ENCODE peak calls at places on chromosomes 13 and 19, in eight cellular contexts. One of them, this sample, is unnamed.

GRCh38 chr13:74210693-74211393 is 76.6 kb upstream of the KLF12 start:
- DNase-seq in NCI-H2107: no peak
- DNase-seq in AG04449: peak; percentile 99
- DNase-seq in NCI-H1105 treated with DMSO at 0.1 percent for 48 hours: peak; percentile 66
- DNase-seq in HCT116: no peak
- DNase-seq in C1 segment of cervical spinal cord: no peak
- DNase-seq in BJ: peak; percentile 77
- DNase-seq in cortex of kidney: no peak
- DNase-seq in this sample: peak; percentile 78

GRCh38 chr19:575527-576506 is 3.4 kb downstream of the BSG start:
- DNase-seq in NCI-H2107: no peak
- DNase-seq in AG04449: no peak
- DNase-seq in NCI-H1105 treated with DMSO at 0.1 percent for 48 hours: no peak
- DNase-seq in HCT116: no peak
- DNase-seq in C1 segment of cervical spinal cord: peak; percentile 45
- DNase-seq in BJ: no peak
- DNase-seq in cortex of kidney: no peak
- DNase-seq in this sample: no peak

GRCh38 chr13:23996456-23996855 is 99.2 kb upstream of the C1QTNF9B start:
- DNase-seq in NCI-H2107: no peak
- DNase-seq in AG04449: no peak
- DNase-seq in NCI-H1105 treated with DMSO at 0.1 percent for 48 hours: no peak
- DNase-seq in HCT116: no peak
- DNase-seq in C1 segment of cervical spinal cord: no peak
- DNase-seq in BJ: no peak
- DNase-seq in cortex of kidney: no peak
- DNase-seq in this sample: no peak

GRCh38 chr19:18098891-18099622 is 1.5 kb downstream of the MAST3 start:
- DNase-seq in NCI-H2107: no peak
- DNase-seq in AG04449: no peak
- DNase-seq in NCI-H1105 treated with DMSO at 0.1 percent for 48 hours: no peak
- DNase-seq in HCT116: no peak
- DNase-seq in C1 segment of cervical spinal cord: no peak
- DNase-seq in BJ: no peak
- DNase-seq in cortex of kidney: no peak
- DNase-seq in this sample: no peak

GRCh38 chr19:4057913-4058695 is 8.6 kb downstream of the ZBTB7A start:
- DNase-seq in NCI-H2107: no peak
- DNase-seq in AG04449: no peak
- DNase-seq in NCI-H1105 treated with DMSO at 0.1 percent for 48 hours: no peak
- DNase-seq in HCT116: peak; percentile 42
- DNase-seq in C1 segment of cervical spinal cord: no peak
- DNase-seq in BJ: peak; percentile 47
- DNase-seq in cortex of kidney: no peak
- DNase-seq in this sample: no peak

GRCh38 chr19:23509686-23510450 is 114.6 kb upstream of the ZNF91 start:
- DNase-seq in NCI-H2107: no peak
- DNase-seq in AG04449: no peak
- DNase-seq in NCI-H1105 treated with DMSO at 0.1 percent for 48 hours: no peak
- DNase-seq in HCT116: no peak
- DNase-seq in C1 segment of cervical spinal cord: no peak
- DNase-seq in BJ: no peak
- DNase-seq in cortex of kidney: no peak
- DNase-seq in this sample: no peak

GRCh38 chr19:6822311-6822670 is 49.8 kb downstream of the VAV1 start:
- DNase-seq in NCI-H2107: no peak
- DNase-seq in AG04449: no peak
- DNase-seq in NCI-H1105 treated with DMSO at 0.1 percent for 48 hours: peak; percentile 67
- DNase-seq in HCT116: no peak
- DNase-seq in C1 segment of cervical spinal cord: no peak
- DNase-seq in BJ: no peak
- DNase-seq in cortex of kidney: no peak
- DNase-seq in this sample: peak; percentile 44

GRCh38 chr19:33687761-33688656 is 66.3 kb downstream of the CHST8 start:
- DNase-seq in NCI-H2107: no peak
- DNase-seq in AG04449: no peak
- DNase-seq in NCI-H1105 treated with DMSO at 0.1 percent for 48 hours: no peak
- DNase-seq in HCT116: no peak
- DNase-seq in C1 segment of cervical spinal cord: no peak
- DNase-seq in BJ: no peak
- DNase-seq in cortex of kidney: no peak
- DNase-seq in this sample: no peak

GRCh38 chr19:5934002-5934401 is 19.9 kb downstream of the CAPS start:
- DNase-seq in NCI-H2107: no peak
- DNase-seq in AG04449: no peak
- DNase-seq in NCI-H1105 treated with DMSO at 0.1 percent for 48 hours: no peak
- DNase-seq in HCT116: no peak
- DNase-seq in C1 segment of cervical spinal cord: no peak
- DNase-seq in BJ: no peak
- DNase-seq in cortex of kidney: no peak
- DNase-seq in this sample: no peak

GRCh38 chr19:39053276-39054090 is 21.1 kb upstream of the FBXO27 start:
- DNase-seq in NCI-H2107: no peak
- DNase-seq in AG04449: no peak
- DNase-seq in NCI-H1105 treated with DMSO at 0.1 percent for 48 hours: no peak
- DNase-seq in HCT116: no peak
- DNase-seq in C1 segment of cervical spinal cord: no peak
- DNase-seq in BJ: no peak
- DNase-seq in cortex of kidney: no peak
- DNase-seq in this sample: no peak

GRCh38 chr13:49893591-49893990 is 42.5 kb downstream of the SPRYD7 start:
- DNase-seq in NCI-H2107: no peak
- DNase-seq in AG04449: no peak
- DNase-seq in NCI-H1105 treated with DMSO at 0.1 percent for 48 hours: no peak
- DNase-seq in HCT116: no peak
- DNase-seq in C1 segment of cervical spinal cord: no peak
- DNase-seq in BJ: no peak
- DNase-seq in cortex of kidney: no peak
- DNase-seq in this sample: no peak

GRCh38 chr19:12293771-12294307 is 844 bp downstream of the ZNF44 start:
- DNase-seq in NCI-H2107: no peak
- DNase-seq in AG04449: no peak
- DNase-seq in NCI-H1105 treated with DMSO at 0.1 percent for 48 hours: peak; percentile 25
- DNase-seq in HCT116: peak; percentile 52
- DNase-seq in C1 segment of cervical spinal cord: peak; percentile 35
- DNase-seq in BJ: no peak
- DNase-seq in cortex of kidney: peak; percentile 64
- DNase-seq in this sample: peak; percentile 0

GRCh38 chr13:25046985-25047660 is 48.8 kb upstream of the PABPC3 start:
- DNase-seq in NCI-H2107: no peak
- DNase-seq in AG04449: no peak
- DNase-seq in NCI-H1105 treated with DMSO at 0.1 percent for 48 hours: peak; percentile 17
- DNase-seq in HCT116: no peak
- DNase-seq in C1 segment of cervical spinal cord: peak; percentile 10
- DNase-seq in BJ: no peak
- DNase-seq in cortex of kidney: no peak
- DNase-seq in this sample: peak; percentile 23

GRCh38 chr13:30224732-30225131 is 82.6 kb downstream of the KATNAL1 start:
- DNase-seq in NCI-H2107: no peak
- DNase-seq in AG04449: no peak
- DNase-seq in NCI-H1105 treated with DMSO at 0.1 percent for 48 hours: no peak
- DNase-seq in HCT116: peak; percentile 54
- DNase-seq in C1 segment of cervical spinal cord: no peak
- DNase-seq in BJ: no peak
- DNase-seq in cortex of kidney: no peak
- DNase-seq in this sample: no peak

GRCh38 chr19:49766938-49767315 is at the start of gene AP2A1:
- DNase-seq in NCI-H2107: no peak
- DNase-seq in AG04449: no peak
- DNase-seq in NCI-H1105 treated with DMSO at 0.1 percent for 48 hours: no peak
- DNase-seq in HCT116: no peak
- DNase-seq in C1 segment of cervical spinal cord: no peak
- DNase-seq in BJ: no peak
- DNase-seq in cortex of kidney: no peak
- DNase-seq in this sample: peak; percentile 31

GRCh38 chr13:98524793-98525192 is 52.1 kb downstream of the STK24 start:
- DNase-seq in NCI-H2107: no peak
- DNase-seq in AG04449: no peak
- DNase-seq in NCI-H1105 treated with DMSO at 0.1 percent for 48 hours: no peak
- DNase-seq in HCT116: no peak
- DNase-seq in C1 segment of cervical spinal cord: no peak
- DNase-seq in BJ: no peak
- DNase-seq in cortex of kidney: no peak
- DNase-seq in this sample: no peak

GRCh38 chr19:37997911-37998344 is 90.9 kb downstream of the SIPA1L3 start:
- DNase-seq in NCI-H2107: no peak
- DNase-seq in AG04449: peak; percentile 78
- DNase-seq in NCI-H1105 treated with DMSO at 0.1 percent for 48 hours: no peak
- DNase-seq in HCT116: peak; percentile 91
- DNase-seq in C1 segment of cervical spinal cord: no peak
- DNase-seq in BJ: peak; percentile 88
- DNase-seq in cortex of kidney: no peak
- DNase-seq in this sample: no peak

GRCh38 chr13:75079226-75079625 is 402.7 kb downstream of the TBC1D4 start:
- DNase-seq in NCI-H2107: no peak
- DNase-seq in AG04449: no peak
- DNase-seq in NCI-H1105 treated with DMSO at 0.1 percent for 48 hours: no peak
- DNase-seq in HCT116: no peak
- DNase-seq in C1 segment of cervical spinal cord: no peak
- DNase-seq in BJ: no peak
- DNase-seq in cortex of kidney: no peak
- DNase-seq in this sample: no peak

GRCh38 chr19:2625434-2625833 is 77.1 kb downstream of the GNG7 start:
- DNase-seq in NCI-H2107: no peak
- DNase-seq in AG04449: no peak
- DNase-seq in NCI-H1105 treated with DMSO at 0.1 percent for 48 hours: no peak
- DNase-seq in HCT116: no peak
- DNase-seq in C1 segment of cervical spinal cord: no peak
- DNase-seq in BJ: no peak
- DNase-seq in cortex of kidney: no peak
- DNase-seq in this sample: no peak

GRCh38 chr13:98992355-98992754 is 14.5 kb upstream of the DOCK9 start:
- DNase-seq in NCI-H2107: no peak
- DNase-seq in AG04449: no peak
- DNase-seq in NCI-H1105 treated with DMSO at 0.1 percent for 48 hours: no peak
- DNase-seq in HCT116: no peak
- DNase-seq in C1 segment of cervical spinal cord: no peak
- DNase-seq in BJ: no peak
- DNase-seq in cortex of kidney: no peak
- DNase-seq in this sample: no peak

GRCh38 chr13:39415403-39415802 is 187.6 kb downstream of the LHFPL6 start:
- DNase-seq in NCI-H2107: no peak
- DNase-seq in AG04449: no peak
- DNase-seq in NCI-H1105 treated with DMSO at 0.1 percent for 48 hours: peak; percentile 11
- DNase-seq in HCT116: peak; percentile 15
- DNase-seq in C1 segment of cervical spinal cord: peak; percentile 26
- DNase-seq in BJ: no peak
- DNase-seq in cortex of kidney: no peak
- DNase-seq in this sample: no peak

GRCh38 chr13:74128171-74128767 is 5.9 kb downstream of the KLF12 start:
- DNase-seq in NCI-H2107: no peak
- DNase-seq in AG04449: no peak
- DNase-seq in NCI-H1105 treated with DMSO at 0.1 percent for 48 hours: no peak
- DNase-seq in HCT116: no peak
- DNase-seq in C1 segment of cervical spinal cord: no peak
- DNase-seq in BJ: no peak
- DNase-seq in cortex of kidney: no peak
- DNase-seq in this sample: no peak

This sample was measured in NCI-H345.